ENCODE peak calls at places on chromosomes 12 and 14, in six cellular contexts. One of them, this sample, is unnamed.

GRCh38 chr14:89357655-89358297 is 59.3 kb downstream of the FOXN3 start:
- DNase-seq in CD4-positive, alpha-beta memory T cell: no peak
- DNase-seq in GM23248: no peak
- DNase-seq in MG63: no peak
- DNase-seq in AG10803: no peak
- DNase-seq in colonic mucosa: peak; percentile 7
- DNase-seq in this sample: no peak

GRCh38 chr12:79274571-79275064 is 410.0 kb downstream of the SYT1 start:
- DNase-seq in CD4-positive, alpha-beta memory T cell: no peak
- DNase-seq in GM23248: peak; percentile 27
- DNase-seq in MG63: peak; percentile 32
- DNase-seq in AG10803: peak; percentile 4
- DNase-seq in colonic mucosa: no peak
- DNase-seq in this sample: no peak

GRCh38 chr12:39072658-39073057 is 167.3 kb upstream of the CPNE8 start:
- DNase-seq in CD4-positive, alpha-beta memory T cell: no peak
- DNase-seq in GM23248: no peak
- DNase-seq in MG63: no peak
- DNase-seq in AG10803: no peak
- DNase-seq in colonic mucosa: no peak
- DNase-seq in this sample: no peak

GRCh38 chr14:82704218-82704617 is 1170.6 kb upstream of the SEL1L start:
- DNase-seq in CD4-positive, alpha-beta memory T cell: no peak
- DNase-seq in GM23248: no peak
- DNase-seq in MG63: no peak
- DNase-seq in AG10803: no peak
- DNase-seq in colonic mucosa: no peak
- DNase-seq in this sample: no peak

GRCh38 chr14:76480426-76480825 is 104.5 kb downstream of the ESRRB start:
- DNase-seq in CD4-positive, alpha-beta memory T cell: no peak
- DNase-seq in GM23248: no peak
- DNase-seq in MG63: no peak
- DNase-seq in AG10803: no peak
- DNase-seq in colonic mucosa: no peak
- DNase-seq in this sample: no peak

GRCh38 chr12:100234591-100235304 is 32.1 kb downstream of the DEPDC4 start:
- DNase-seq in CD4-positive, alpha-beta memory T cell: peak; percentile 25
- DNase-seq in GM23248: peak; percentile 76
- DNase-seq in MG63: no peak
- DNase-seq in AG10803: peak; percentile 65
- DNase-seq in colonic mucosa: no peak
- DNase-seq in this sample: peak; percentile 76

GRCh38 chr14:25111061-25111601 is 61.2 kb upstream of the STXBP6 start:
- DNase-seq in CD4-positive, alpha-beta memory T cell: no peak
- DNase-seq in GM23248: peak; percentile 98
- DNase-seq in MG63: peak; percentile 64
- DNase-seq in AG10803: peak; percentile 99
- DNase-seq in colonic mucosa: no peak
- DNase-seq in this sample: peak; percentile 95

GRCh38 chr12:14773685-14774073 is 29.6 kb downstream of the WBP11 start:
- DNase-seq in CD4-positive, alpha-beta memory T cell: no peak
- DNase-seq in GM23248: no peak
- DNase-seq in MG63: no peak
- DNase-seq in AG10803: no peak
- DNase-seq in colonic mucosa: no peak
- DNase-seq in this sample: peak; percentile 14

GRCh38 chr12:133057446-133057845 is 20.1 kb downstream of the ZNF84 start:
- DNase-seq in CD4-positive, alpha-beta memory T cell: no peak
- DNase-seq in GM23248: peak; percentile 4
- DNase-seq in MG63: no peak
- DNase-seq in AG10803: no peak
- DNase-seq in colonic mucosa: no peak
- DNase-seq in this sample: peak; percentile 26

GRCh38 chr12:133063556-133063955 is 17.2 kb upstream of the ZNF140 start:
- DNase-seq in CD4-positive, alpha-beta memory T cell: no peak
- DNase-seq in GM23248: no peak
- DNase-seq in MG63: no peak
- DNase-seq in AG10803: no peak
- DNase-seq in colonic mucosa: no peak
- DNase-seq in this sample: no peak

GRCh38 chr12:133061954-133062353 is 18.8 kb upstream of the ZNF140 start:
- DNase-seq in CD4-positive, alpha-beta memory T cell: no peak
- DNase-seq in GM23248: no peak
- DNase-seq in MG63: no peak
- DNase-seq in AG10803: no peak
- DNase-seq in colonic mucosa: no peak
- DNase-seq in this sample: no peak

GRCh38 chr12:133058203-133059125 is 21.2 kb downstream of the ZNF84 start:
- DNase-seq in CD4-positive, alpha-beta memory T cell: no peak
- DNase-seq in GM23248: peak; percentile 5
- DNase-seq in MG63: no peak
- DNase-seq in AG10803: no peak
- DNase-seq in colonic mucosa: no peak
- DNase-seq in this sample: peak; percentile 3
- H3K4me3 ChIP-seq in CD4-positive, alpha-beta memory T cell: peak overlapping the region; percentile 8
- H3K4me3 ChIP-seq in GM23248: no peak overlapping the region
- H3K4me3 ChIP-seq in MG63: no peak overlapping the region
- H3K4me3 ChIP-seq in AG10803: no peak overlapping the region
- H3K4me3 ChIP-seq in colonic mucosa: no peak overlapping the region
- H3K4me3 ChIP-seq in this sample: no peak overlapping the region

DNA sequence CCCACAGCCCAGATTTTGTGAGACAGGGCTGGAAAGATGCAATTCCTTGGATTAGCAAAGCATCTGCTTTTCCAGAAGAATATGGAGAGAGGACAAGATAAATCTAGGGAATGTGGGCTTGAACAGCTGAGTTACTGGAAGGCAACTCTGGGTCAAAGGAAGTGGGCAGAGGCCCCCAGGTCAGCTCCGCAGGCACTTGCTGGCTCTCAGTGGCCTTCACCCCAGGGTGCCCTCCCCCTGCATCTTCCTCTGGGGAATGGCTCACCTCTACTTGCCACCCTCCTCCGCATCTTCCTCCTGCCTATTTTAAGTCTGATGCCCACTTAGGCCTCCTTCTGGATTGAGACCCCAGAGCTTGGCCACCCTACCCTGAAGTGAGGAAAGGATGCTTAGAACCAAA is 10.5 kb upstream of the PNMA1 start:
- DNase-seq in CD4-positive, alpha-beta memory T cell: no peak
- DNase-seq in GM23248: no peak
- DNase-seq in MG63: peak; percentile 39
- DNase-seq in AG10803: no peak
- DNase-seq in colonic mucosa: no peak
- DNase-seq in this sample: no peak
- H3K4me3 ChIP-seq in CD4-positive, alpha-beta memory T cell: no peak overlapping the region
- H3K4me3 ChIP-seq in GM23248: peak overlapping the region; percentile 24
- H3K4me3 ChIP-seq in MG63: no peak overlapping the region
- H3K4me3 ChIP-seq in AG10803: no peak overlapping the region
- H3K4me3 ChIP-seq in colonic mucosa: no peak overlapping the region
- H3K4me3 ChIP-seq in this sample: no peak overlapping the region

DNA sequence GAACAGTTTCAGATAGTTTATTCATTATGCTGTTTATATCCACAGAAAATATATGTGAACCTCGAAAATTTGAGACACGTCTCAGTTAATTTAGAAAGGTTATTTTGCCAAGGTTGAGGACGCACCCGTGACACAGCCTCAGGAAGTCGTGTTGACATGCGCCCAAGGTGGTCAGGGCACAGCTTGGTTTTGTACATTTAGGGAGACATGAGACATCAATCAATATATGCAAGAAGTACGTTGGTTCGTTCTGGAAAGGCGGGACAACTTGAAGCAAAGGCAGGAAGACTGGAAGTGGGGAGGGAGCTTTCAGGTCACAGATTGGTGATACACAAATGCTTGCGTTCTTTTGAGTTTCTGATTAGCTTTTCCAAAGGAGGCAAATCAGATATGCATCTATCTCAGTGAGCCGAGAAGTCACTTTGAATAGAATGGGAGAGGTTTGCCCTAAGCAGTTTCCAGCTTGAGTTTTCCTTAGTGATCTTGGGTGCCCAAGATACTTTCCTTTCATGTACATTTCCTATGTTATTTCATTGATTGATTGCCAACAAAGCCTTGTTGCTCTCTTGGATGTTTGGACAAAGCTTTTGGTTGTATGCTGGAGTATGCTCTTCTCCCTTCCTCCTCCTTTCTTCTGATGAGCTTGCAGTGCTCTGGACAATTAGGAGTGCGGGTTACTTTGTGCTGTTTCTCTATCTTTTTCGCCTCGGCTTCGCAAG is 3.2 kb downstream of the SNAPC1 start:
- DNase-seq in CD4-positive, alpha-beta memory T cell: no peak
- DNase-seq in GM23248: peak; percentile 4
- DNase-seq in MG63: no peak
- DNase-seq in AG10803: no peak
- DNase-seq in colonic mucosa: no peak
- DNase-seq in this sample: no peak
- H3K4me3 ChIP-seq in CD4-positive, alpha-beta memory T cell: no peak overlapping the region
- H3K4me3 ChIP-seq in GM23248: peak overlapping the region; percentile 87
- H3K4me3 ChIP-seq in MG63: no peak overlapping the region
- H3K4me3 ChIP-seq in AG10803: no peak overlapping the region
- H3K4me3 ChIP-seq in colonic mucosa: no peak overlapping the region
- H3K4me3 ChIP-seq in this sample: no peak overlapping the region

DNA sequence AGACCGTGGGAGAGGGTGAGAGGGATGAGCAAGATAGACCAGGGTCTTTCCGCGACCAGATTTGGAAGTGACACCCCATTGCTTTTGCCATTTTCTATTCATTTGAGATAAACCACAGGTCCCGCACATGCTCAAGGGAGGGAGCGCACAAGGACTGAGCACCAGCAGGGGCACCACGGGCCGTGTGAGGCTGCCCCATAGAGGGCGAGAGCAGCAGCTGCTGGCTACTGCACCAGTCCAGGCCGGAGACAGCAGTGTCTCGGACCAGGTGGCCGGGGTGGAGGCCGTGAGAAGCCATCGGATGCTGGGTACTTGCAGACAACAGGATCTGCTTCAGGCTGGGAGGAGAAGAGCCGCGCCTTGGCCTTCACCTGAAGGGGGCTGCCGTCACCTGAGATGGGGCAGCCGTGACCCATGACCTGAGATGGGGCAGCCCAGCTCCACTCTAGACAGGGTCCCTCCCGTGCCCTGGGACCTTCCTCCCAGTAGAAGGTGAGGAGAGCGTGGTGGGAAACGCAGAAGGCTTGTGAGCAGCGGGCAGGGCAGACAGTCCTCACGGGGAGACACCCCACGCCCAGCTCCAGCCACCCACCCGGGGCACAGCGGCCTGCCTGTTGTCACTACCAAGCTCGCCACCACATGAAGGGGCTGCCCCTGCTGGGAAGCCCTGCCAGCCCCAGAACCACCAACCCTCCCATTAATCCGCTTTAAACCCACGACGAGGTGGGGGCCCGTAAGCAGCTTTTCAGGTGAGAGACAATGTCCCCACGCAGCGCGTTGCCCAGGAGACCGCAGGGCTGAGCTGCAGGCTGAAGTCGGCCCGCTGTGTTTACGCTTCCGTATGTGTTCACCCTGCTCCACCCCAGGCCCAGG is 61.7 kb upstream of the FBRSL1 start:
- DNase-seq in CD4-positive, alpha-beta memory T cell: no peak
- DNase-seq in GM23248: no peak
- DNase-seq in MG63: no peak
- DNase-seq in AG10803: no peak
- DNase-seq in colonic mucosa: no peak
- DNase-seq in this sample: no peak
- H3K4me3 ChIP-seq in CD4-positive, alpha-beta memory T cell: no peak overlapping the region
- H3K4me3 ChIP-seq in GM23248: no peak overlapping the region
- H3K4me3 ChIP-seq in MG63: no peak overlapping the region
- H3K4me3 ChIP-seq in AG10803: no peak overlapping the region
- H3K4me3 ChIP-seq in colonic mucosa: no peak overlapping the region
- H3K4me3 ChIP-seq in this sample: no peak overlapping the region

GRCh38 chr14:105481886-105482454 is 4.7 kb upstream of the CRIP1 start:
- DNase-seq in CD4-positive, alpha-beta memory T cell: peak; percentile 98
- DNase-seq in GM23248: peak; percentile 98
- DNase-seq in MG63: peak; percentile 77
- DNase-seq in AG10803: peak; percentile 99
- DNase-seq in colonic mucosa: peak; percentile 97
- DNase-seq in this sample: peak; percentile 99
- H3K4me3 ChIP-seq in CD4-positive, alpha-beta memory T cell: peak overlapping the region; percentile 80
- H3K4me3 ChIP-seq in GM23248: peak overlapping the region; percentile 62
- H3K4me3 ChIP-seq in MG63: no peak overlapping the region
- H3K4me3 ChIP-seq in AG10803: peak overlapping the region; percentile 59
- H3K4me3 ChIP-seq in colonic mucosa: peak overlapping the region; percentile 34
- H3K4me3 ChIP-seq in this sample: no peak overlapping the region

GRCh38 chr12:72270246-72270645 is 1.9 kb upstream of the TRHDE start:
- DNase-seq in CD4-positive, alpha-beta memory T cell: no peak
- DNase-seq in GM23248: no peak
- DNase-seq in MG63: no peak
- DNase-seq in AG10803: no peak
- DNase-seq in colonic mucosa: no peak
- DNase-seq in this sample: no peak
- H3K4me3 ChIP-seq in CD4-positive, alpha-beta memory T cell: no peak overlapping the region
- H3K4me3 ChIP-seq in GM23248: peak overlapping the region; percentile 71
- H3K4me3 ChIP-seq in MG63: no peak overlapping the region
- H3K4me3 ChIP-seq in AG10803: peak overlapping the region; percentile 18
- H3K4me3 ChIP-seq in colonic mucosa: no peak overlapping the region
- H3K4me3 ChIP-seq in this sample: no peak overlapping the region

GRCh38 chr12:51907083-51907863 is at the start of gene ACVRL1:
- DNase-seq in CD4-positive, alpha-beta memory T cell: no peak
- DNase-seq in GM23248: peak; percentile 51
- DNase-seq in MG63: no peak
- DNase-seq in AG10803: peak; percentile 34
- DNase-seq in colonic mucosa: peak; percentile 60
- DNase-seq in this sample: no peak
- H3K4me3 ChIP-seq in CD4-positive, alpha-beta memory T cell: no peak within 1 kb of the TSS
- H3K4me3 ChIP-seq in GM23248: peak within 1 kb of the TSS; percentile 82
- H3K4me3 ChIP-seq in MG63: no peak within 1 kb of the TSS
- H3K4me3 ChIP-seq in AG10803: peak within 1 kb of the TSS; percentile 79
- H3K4me3 ChIP-seq in colonic mucosa: peak within 1 kb of the TSS; percentile 66
- H3K4me3 ChIP-seq in this sample: peak within 1 kb of the TSS; percentile 55